ENCODE peak calls at places on chromosomes 6 and 20, in five cellular contexts. R is non-pigmented ciliary epithelial cell; F is mucosa of gallbladder; H is GM19239; B is activated CD8-positive, alpha-beta memory T cell treated with anti-CD3 and anti-CD28 coated beads for 1 hour. W is an unnamed sample.

GRCh38 chr6:44177691-44178423 is 19.2 kb downstream of the CAPN11 start:
- DNase-seq in R (no peak), F (peak), H (no peak), B (no peak), W (no peak)

GRCh38 chr20:63448050-63448449 is 24.4 kb downstream of the KCNQ2 start:
- DNase-seq in R (no peak), F (no peak), H (no peak), B (no peak), W (no peak)

GRCh38 chr6:110484321-110484720 is 7.9 kb upstream of the SLC22A16 start:
- DNase-seq in R (no peak), F (no peak), H (no peak), B (no peak), W (no peak)

GRCh38 chr6:159093608-159094443 is 49.0 kb upstream of the TAGAP start:
- DNase-seq in R (no peak), F (no peak), H (no peak), B (no peak), W (no peak)

GRCh38 chr20:56722042-56722441 is 92.9 kb downstream of the TFAP2C start:
- DNase-seq in R (no peak), F (peak), H (peak), B (no peak), W (no peak)

GRCh38 chr20:20609522-20609921 is 102.9 kb downstream of the RALGAPA2 start:
- DNase-seq in R (no peak), F (no peak), H (no peak), B (no peak), W (no peak)

GRCh38 chr20:20759132-20759531 is 46.7 kb upstream of the RALGAPA2 start:
- DNase-seq in R (no peak), F (peak), H (no peak), B (no peak), W (no peak)

GRCh38 chr20:1392443-1392692 is 486 bp downstream of the FKBP1A start:
- DNase-seq in R (no peak), F (no peak), H (no peak), B (no peak), W (no peak)

GRCh38 chr6:146028250-146028789 is 542 bp upstream of the GRM1 start:
- DNase-seq in R (peak), F (peak), H (peak), B (no peak), W (no peak)

W was measured in C1 segment of cervical spinal cord.